ENCODE peak calls at places on chromosomes 16 and 17, in seven cellular contexts. One of them, this sample, is unnamed. For H3K4me1, the result is how much of the 10 kb centered on the place peaks cover.

GRCh38 chr17:80872999-80873951 is 118.4 kb upstream of the CHMP6 start:
- DNase-seq in transverse colon: peak
- DNase-seq in endothelial cell of umbilical vein: no peak
- DNase-seq in H1: peak
- DNase-seq in sigmoid colon: peak
- DNase-seq in ovary: no peak
- DNase-seq in thyroid gland: no peak
- DNase-seq in this sample: peak

GRCh38 chr17:46876353-46876887 is 25.0 kb downstream of the WNT9B start:
- DNase-seq in transverse colon: peak
- DNase-seq in ovary: no peak
- DNase-seq in endothelial cell of umbilical vein: no peak
- DNase-seq in H1: no peak
- DNase-seq in sigmoid colon: no peak
- DNase-seq in thyroid gland: peak
- DNase-seq in this sample: peak

GRCh38 chr17:12415031-12415430 is 250.7 kb upstream of the MYOCD start:
- DNase-seq in endothelial cell of umbilical vein: no peak
- DNase-seq in H1: no peak
- DNase-seq in sigmoid colon: no peak
- DNase-seq in ovary: no peak
- DNase-seq in transverse colon: no peak
- DNase-seq in thyroid gland: no peak
- DNase-seq in this sample: no peak

GRCh38 chr17:62966426-62967110 is 533 bp downstream of the TANC2 start:
- DNase-seq in H1: no peak
- DNase-seq in transverse colon: peak
- DNase-seq in sigmoid colon: no peak
- DNase-seq in endothelial cell of umbilical vein: peak
- DNase-seq in ovary: peak
- DNase-seq in thyroid gland: peak
- DNase-seq in this sample: no peak

GRCh38 chr17:21513012-21513570 is 136.9 kb downstream of the KCNJ12 start:
- DNase-seq in endothelial cell of umbilical vein: peak
- DNase-seq in H1: peak
- DNase-seq in sigmoid colon: peak
- DNase-seq in ovary: peak
- DNase-seq in thyroid gland: peak
- DNase-seq in transverse colon: peak
- DNase-seq in this sample: peak

GRCh38 chr17:19359856-19360255 is 2.7 kb downstream of the B9D1 start:
- DNase-seq in transverse colon: no peak
- DNase-seq in sigmoid colon: peak
- DNase-seq in thyroid gland: no peak
- DNase-seq in ovary: no peak
- DNase-seq in endothelial cell of umbilical vein: no peak
- DNase-seq in H1: no peak
- DNase-seq in this sample: no peak

GRCh38 chr17:74532115-74532514 is 840 bp upstream of the CD300LB start:
- DNase-seq in endothelial cell of umbilical vein: no peak
- DNase-seq in thyroid gland: no peak
- DNase-seq in H1: peak
- DNase-seq in transverse colon: peak
- DNase-seq in sigmoid colon: peak
- DNase-seq in ovary: no peak
- DNase-seq in this sample: peak

GRCh38 chr16:80197790-80198201 is 343.0 kb upstream of the DYNLRB2 start:
- DNase-seq in thyroid gland: no peak
- DNase-seq in sigmoid colon: no peak
- DNase-seq in ovary: no peak
- DNase-seq in H1: no peak
- DNase-seq in transverse colon: no peak
- DNase-seq in endothelial cell of umbilical vein: peak
- DNase-seq in this sample: no peak

GRCh38 chr17:57569021-57569420 is 176.1 kb downstream of the CCDC182 start:
- DNase-seq in ovary: no peak
- DNase-seq in H1: no peak
- DNase-seq in transverse colon: no peak
- DNase-seq in endothelial cell of umbilical vein: no peak
- DNase-seq in sigmoid colon: no peak
- DNase-seq in thyroid gland: no peak
- DNase-seq in this sample: no peak

GRCh38 chr17:6596941-6597340 is 40.6 kb upstream of the PITPNM3 start:
- DNase-seq in thyroid gland: no peak
- DNase-seq in transverse colon: no peak
- DNase-seq in ovary: no peak
- DNase-seq in sigmoid colon: no peak
- DNase-seq in endothelial cell of umbilical vein: no peak
- DNase-seq in H1: no peak
- DNase-seq in this sample: no peak

GRCh38 chr17:64786337-64786736 is 124.2 kb upstream of the SMURF2 start:
- DNase-seq in ovary: no peak
- DNase-seq in endothelial cell of umbilical vein: no peak
- DNase-seq in sigmoid colon: peak
- DNase-seq in transverse colon: peak
- DNase-seq in H1: no peak
- DNase-seq in thyroid gland: no peak
- DNase-seq in this sample: no peak

GRCh38 chr17:17859909-17860760 is 23.3 kb upstream of the SREBF1 start:
- DNase-seq in ovary: peak
- DNase-seq in transverse colon: peak
- DNase-seq in endothelial cell of umbilical vein: peak
- DNase-seq in thyroid gland: peak
- DNase-seq in sigmoid colon: peak
- DNase-seq in H1: no peak
- DNase-seq in this sample: peak

GRCh38 chr16:23081675-23082119 is 67.6 kb downstream of the USP31 start:
- DNase-seq in endothelial cell of umbilical vein: peak
- DNase-seq in sigmoid colon: no peak
- DNase-seq in transverse colon: no peak
- DNase-seq in thyroid gland: no peak
- DNase-seq in H1: no peak
- DNase-seq in ovary: no peak
- DNase-seq in this sample: no peak

GRCh38 chr17:39950871-39951348 is 11.9 kb upstream of the GSDMA start:
- DNase-seq in ovary: peak
- DNase-seq in transverse colon: no peak
- DNase-seq in H1: no peak
- DNase-seq in sigmoid colon: no peak
- DNase-seq in endothelial cell of umbilical vein: no peak
- DNase-seq in thyroid gland: no peak
- DNase-seq in this sample: no peak

GRCh38 chr17:31489295-31490018 is 98.0 kb downstream of the RAB11FIP4 start:
- DNase-seq in H1: no peak
- DNase-seq in endothelial cell of umbilical vein: no peak
- DNase-seq in thyroid gland: peak
- DNase-seq in transverse colon: peak
- DNase-seq in ovary: no peak
- DNase-seq in sigmoid colon: no peak
- DNase-seq in this sample: peak

GRCh38 chr17:80855968-80856862 is 135.4 kb upstream of the CHMP6 start:
- DNase-seq in transverse colon: peak
- DNase-seq in ovary: no peak
- DNase-seq in H1: no peak
- DNase-seq in sigmoid colon: peak
- DNase-seq in thyroid gland: no peak
- DNase-seq in endothelial cell of umbilical vein: peak
- DNase-seq in this sample: no peak

GRCh38 chr16:88321635-88322499 is 60.9 kb upstream of the ZNF469 start:
- DNase-seq in endothelial cell of umbilical vein: no peak
- DNase-seq in ovary: no peak
- DNase-seq in transverse colon: no peak
- DNase-seq in H1: no peak
- DNase-seq in sigmoid colon: no peak
- DNase-seq in thyroid gland: no peak
- DNase-seq in this sample: no peak

GRCh38 chr16:61836804-61837398 is 199.3 kb downstream of the CDH8 start:
- DNase-seq in sigmoid colon: no peak
- DNase-seq in endothelial cell of umbilical vein: no peak
- DNase-seq in H1: no peak
- DNase-seq in transverse colon: no peak
- DNase-seq in ovary: no peak
- DNase-seq in thyroid gland: no peak
- DNase-seq in this sample: no peak

GRCh38 chr17:61130320-61130719 is 269.3 kb upstream of the TBX2 start:
- DNase-seq in ovary: no peak
- DNase-seq in H1: no peak
- DNase-seq in transverse colon: no peak
- DNase-seq in thyroid gland: no peak
- DNase-seq in sigmoid colon: no peak
- DNase-seq in endothelial cell of umbilical vein: no peak
- DNase-seq in this sample: no peak

GRCh38 chr17:60993497-60993896 is 315.8 kb downstream of the BCAS3 start:
- DNase-seq in sigmoid colon: no peak
- DNase-seq in ovary: no peak
- DNase-seq in transverse colon: no peak
- DNase-seq in thyroid gland: no peak
- DNase-seq in endothelial cell of umbilical vein: no peak
- DNase-seq in H1: no peak
- DNase-seq in this sample: no peak

DNA sequence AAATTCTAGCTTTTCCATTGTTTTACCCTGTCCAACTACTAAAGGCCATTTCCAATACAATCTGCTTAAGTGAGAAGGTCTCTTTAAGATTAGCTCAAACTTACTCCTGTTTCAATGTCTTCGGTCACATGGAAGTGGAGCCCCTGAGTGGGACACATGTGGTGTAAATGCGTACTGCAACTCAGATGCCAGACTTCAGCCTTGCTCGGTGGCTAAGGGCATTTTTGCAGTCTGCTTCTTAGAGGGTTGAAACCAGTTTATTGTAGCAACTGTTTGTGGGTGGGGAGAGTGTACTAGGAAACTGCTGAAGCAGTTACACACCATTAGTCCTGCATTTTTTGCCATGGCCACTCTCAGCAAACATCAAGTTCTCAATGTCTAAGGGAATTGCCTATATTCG is 140.6 kb downstream of the PARN start:
- DNase-seq in transverse colon: no peak
- DNase-seq in endothelial cell of umbilical vein: no peak
- DNase-seq in H1: no peak
- DNase-seq in ovary: no peak
- DNase-seq in sigmoid colon: no peak
- DNase-seq in thyroid gland: peak
- DNase-seq in this sample: no peak
- H3K4me1 ChIP-seq in transverse colon: under half
- H3K4me1 ChIP-seq in endothelial cell of umbilical vein: under half
- H3K4me1 ChIP-seq in H1: under half
- H3K4me1 ChIP-seq in ovary: under half
- H3K4me1 ChIP-seq in sigmoid colon: under half
- H3K4me1 ChIP-seq in thyroid gland: under half
- H3K4me1 ChIP-seq in this sample: under half

DNA sequence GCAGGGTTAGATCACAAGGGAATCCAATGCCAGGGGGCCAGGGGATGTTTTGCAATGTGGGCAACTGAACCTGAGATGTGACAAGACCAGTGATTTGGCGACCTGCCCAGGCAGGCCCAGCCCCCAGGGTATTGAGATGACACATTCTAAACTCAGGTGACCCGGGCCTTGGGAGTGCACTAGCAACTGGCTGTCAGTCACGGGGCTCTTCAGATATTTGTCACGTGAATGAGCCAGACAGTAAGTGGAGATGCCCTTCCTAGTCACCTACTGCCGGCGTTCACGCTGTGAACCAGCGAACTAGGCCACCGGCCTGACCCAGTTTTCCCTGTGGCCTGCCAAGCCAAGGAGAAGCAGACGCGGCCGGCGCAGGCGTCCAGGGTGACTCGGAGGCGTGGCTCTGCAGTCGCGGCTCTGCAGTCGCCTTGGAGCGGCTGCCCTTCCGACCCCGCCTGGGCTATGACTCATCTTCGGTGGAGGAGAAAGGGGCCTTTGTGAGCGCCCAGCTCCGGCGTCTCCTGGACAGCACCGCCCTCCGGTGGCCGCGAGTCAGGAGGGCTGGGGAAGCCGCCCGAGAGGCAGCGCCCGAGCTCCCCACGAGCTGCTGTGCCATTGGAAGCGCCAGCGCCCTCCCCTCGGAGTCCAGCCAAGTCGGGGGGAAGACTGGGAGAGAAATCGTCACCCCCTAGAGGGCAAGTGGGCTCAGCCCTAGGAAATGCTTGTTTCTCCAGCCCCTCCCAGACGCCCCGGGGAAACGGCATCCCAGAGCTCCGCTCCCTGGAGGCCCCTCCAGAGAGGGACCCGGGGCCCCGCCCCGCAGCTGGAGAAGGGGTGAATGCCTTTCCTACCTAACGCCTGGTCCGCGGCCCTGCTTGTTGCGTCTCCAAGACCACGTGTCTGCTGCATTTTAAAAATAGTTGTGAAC is 38.8 kb downstream of the WSB1 start:
- DNase-seq in thyroid gland: peak
- DNase-seq in transverse colon: peak
- DNase-seq in sigmoid colon: peak
- DNase-seq in ovary: peak
- DNase-seq in endothelial cell of umbilical vein: peak
- DNase-seq in H1: peak
- DNase-seq in this sample: peak
- TF ChIP-seq POLR2A in thyroid gland: peak
- TF ChIP-seq POLR2A in transverse colon: no peak
- TF ChIP-seq POLR2A in sigmoid colon: no peak
- TF ChIP-seq POLR2A in ovary: peak
- TF ChIP-seq POLR2A in endothelial cell of umbilical vein: peak
- TF ChIP-seq POLR2A in H1: peak
- TF ChIP-seq POLR2A in this sample: no peak

GRCh38 chr17:78317817-78318400 is 42.0 kb downstream of the SOCS3 start:
- DNase-seq in transverse colon: no peak
- DNase-seq in thyroid gland: no peak
- DNase-seq in sigmoid colon: peak
- DNase-seq in endothelial cell of umbilical vein: no peak
- DNase-seq in ovary: no peak
- DNase-seq in H1: no peak
- DNase-seq in this sample: no peak
- H3K4me1 ChIP-seq in transverse colon: under half
- H3K4me1 ChIP-seq in thyroid gland: half or more
- H3K4me1 ChIP-seq in sigmoid colon: under half
- H3K4me1 ChIP-seq in endothelial cell of umbilical vein: under half
- H3K4me1 ChIP-seq in ovary: under half
- H3K4me1 ChIP-seq in H1: under half
- H3K4me1 ChIP-seq in this sample: under half

DNA sequence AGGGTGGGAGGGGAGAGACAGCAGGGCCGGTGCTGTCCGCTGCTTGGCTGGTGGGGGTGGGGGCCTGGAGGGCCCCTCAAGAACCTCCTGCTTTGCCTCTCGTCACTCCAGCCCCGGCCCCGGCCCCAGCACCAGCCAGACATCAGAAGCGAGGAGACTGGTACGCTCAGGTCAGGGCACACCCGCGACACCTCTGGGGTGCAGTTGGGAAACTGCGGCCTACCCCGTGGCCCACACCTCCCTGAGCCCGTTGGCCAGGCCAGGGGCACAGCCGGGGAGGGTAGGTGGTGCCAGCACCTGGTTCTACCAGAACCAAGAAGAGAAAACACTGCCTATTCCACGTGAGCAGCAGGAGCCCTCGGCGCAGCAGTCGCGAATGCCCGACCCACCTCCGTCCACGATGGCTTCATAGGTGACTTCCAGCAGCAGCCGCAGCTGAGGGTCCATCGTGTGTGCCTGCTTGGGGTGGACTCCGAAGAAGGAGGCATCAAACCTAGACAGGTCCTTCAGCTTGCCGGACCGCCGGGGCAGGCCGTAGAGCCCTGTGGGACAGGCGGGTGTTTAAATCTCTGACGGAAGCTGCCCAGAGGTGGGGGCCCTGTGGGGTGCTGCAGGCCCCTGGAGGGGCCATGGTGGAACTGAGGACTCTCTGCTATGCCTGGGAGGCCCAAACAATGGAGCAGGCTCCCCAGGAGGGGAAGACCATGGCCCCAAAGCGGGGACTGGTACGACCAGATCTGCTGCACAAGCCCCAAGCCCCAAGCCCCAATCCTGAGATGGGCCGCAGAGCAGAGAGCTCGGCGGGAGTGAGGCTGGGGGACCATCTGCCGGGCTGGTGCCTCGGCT is 2.9 kb downstream of the FASN start:
- DNase-seq in H1: no peak
- DNase-seq in thyroid gland: no peak
- DNase-seq in transverse colon: no peak
- DNase-seq in ovary: no peak
- DNase-seq in sigmoid colon: no peak
- DNase-seq in endothelial cell of umbilical vein: no peak
- DNase-seq in this sample: no peak
- TF ChIP-seq POLR2A in H1: no peak
- TF ChIP-seq POLR2A in thyroid gland: no peak
- TF ChIP-seq POLR2A in transverse colon: no peak
- TF ChIP-seq POLR2A in ovary: no peak
- TF ChIP-seq POLR2A in sigmoid colon: no peak
- TF ChIP-seq POLR2A in endothelial cell of umbilical vein: no peak
- TF ChIP-seq POLR2A in this sample: no peak